ENCODE peak calls at places on chromosomes 2 and 18, in seven cellular contexts. One of them, this sample, is unnamed.

GRCh38 chr2:144162652-144163051 is 357.3 kb downstream of the ZEB2 start:
- DNase-seq in AG04450: no peak
- DNase-seq in GM23338: peak; percentile 77
- DNase-seq in ovary: no peak
- DNase-seq in WTC11: peak; percentile 61
- DNase-seq in astrocyte of the cerebellum: no peak
- DNase-seq in stomach: peak; percentile 28
- DNase-seq in this sample: no peak

GRCh38 chr2:85887566-85888019 is 1.2 kb downstream of the ST3GAL5 start:
- DNase-seq in astrocyte of the cerebellum: no peak
- DNase-seq in stomach: peak; percentile 53
- DNase-seq in GM23338: no peak
- DNase-seq in WTC11: no peak
- DNase-seq in AG04450: no peak
- DNase-seq in ovary: peak; percentile 48
- DNase-seq in this sample: peak; percentile 45

GRCh38 chr2:191521608-191522208 is 156.2 kb upstream of the NABP1 start:
- DNase-seq in stomach: no peak
- DNase-seq in WTC11: no peak
- DNase-seq in GM23338: peak; percentile 44
- DNase-seq in ovary: no peak
- DNase-seq in astrocyte of the cerebellum: peak; percentile 50
- DNase-seq in AG04450: no peak
- DNase-seq in this sample: no peak

GRCh38 chr2:215881582-215881981 is 131.8 kb downstream of the MREG start:
- DNase-seq in AG04450: no peak
- DNase-seq in stomach: no peak
- DNase-seq in astrocyte of the cerebellum: no peak
- DNase-seq in GM23338: no peak
- DNase-seq in WTC11: no peak
- DNase-seq in ovary: no peak
- DNase-seq in this sample: no peak

GRCh38 chr2:21261591-21261990 is 137.8 kb downstream of the TDRD15 start:
- DNase-seq in GM23338: no peak
- DNase-seq in WTC11: no peak
- DNase-seq in AG04450: no peak
- DNase-seq in stomach: no peak
- DNase-seq in ovary: no peak
- DNase-seq in astrocyte of the cerebellum: no peak
- DNase-seq in this sample: no peak

GRCh38 chr2:182319556-182319955 is 107.3 kb downstream of the PDE1A start:
- DNase-seq in GM23338: no peak
- DNase-seq in stomach: no peak
- DNase-seq in astrocyte of the cerebellum: peak; percentile 52
- DNase-seq in ovary: no peak
- DNase-seq in AG04450: no peak
- DNase-seq in WTC11: no peak
- DNase-seq in this sample: no peak

GRCh38 chr2:119248751-119249150 is 25.1 kb downstream of the STEAP3 start:
- DNase-seq in astrocyte of the cerebellum: no peak
- DNase-seq in WTC11: no peak
- DNase-seq in AG04450: no peak
- DNase-seq in stomach: peak; percentile 11
- DNase-seq in GM23338: no peak
- DNase-seq in ovary: no peak
- DNase-seq in this sample: no peak

GRCh38 chr2:172977330-172978052 is 98.2 kb upstream of the MAP3K20 start:
- DNase-seq in GM23338: peak; percentile 53
- DNase-seq in astrocyte of the cerebellum: no peak
- DNase-seq in WTC11: peak; percentile 32
- DNase-seq in stomach: no peak
- DNase-seq in AG04450: no peak
- DNase-seq in ovary: peak; percentile 47
- DNase-seq in this sample: no peak

GRCh38 chr18:74375999-74376398 is 60.4 kb downstream of the C18orf63 start:
- DNase-seq in AG04450: no peak
- DNase-seq in stomach: no peak
- DNase-seq in GM23338: no peak
- DNase-seq in ovary: no peak
- DNase-seq in astrocyte of the cerebellum: no peak
- DNase-seq in WTC11: no peak
- DNase-seq in this sample: no peak

GRCh38 chr2:208359632-208359986 is 47.0 kb upstream of the PTH2R start:
- DNase-seq in stomach: no peak
- DNase-seq in GM23338: peak; percentile 66
- DNase-seq in ovary: no peak
- DNase-seq in astrocyte of the cerebellum: no peak
- DNase-seq in AG04450: no peak
- DNase-seq in WTC11: peak; percentile 27
- DNase-seq in this sample: no peak

GRCh38 chr2:231769170-231770136 is 11.6 kb downstream of the PDE6D start:
- DNase-seq in WTC11: no peak
- DNase-seq in astrocyte of the cerebellum: no peak
- DNase-seq in GM23338: no peak
- DNase-seq in ovary: no peak
- DNase-seq in AG04450: no peak
- DNase-seq in stomach: no peak
- DNase-seq in this sample: no peak

GRCh38 chr2:221153226-221153625 is 418.9 kb downstream of the EPHA4 start:
- DNase-seq in AG04450: no peak
- DNase-seq in ovary: no peak
- DNase-seq in stomach: no peak
- DNase-seq in astrocyte of the cerebellum: no peak
- DNase-seq in WTC11: no peak
- DNase-seq in GM23338: no peak
- DNase-seq in this sample: no peak

GRCh38 chr2:74010087-74010541 is 25.4 kb downstream of the TET3 start:
- DNase-seq in AG04450: no peak
- DNase-seq in stomach: peak; percentile 81
- DNase-seq in GM23338: no peak
- DNase-seq in WTC11: no peak
- DNase-seq in ovary: peak; percentile 51
- DNase-seq in astrocyte of the cerebellum: no peak
- DNase-seq in this sample: no peak

GRCh38 chr2:142868281-142868762 is 9.1 kb upstream of the KYNU start:
- DNase-seq in stomach: peak; percentile 77
- DNase-seq in GM23338: no peak
- DNase-seq in ovary: no peak
- DNase-seq in astrocyte of the cerebellum: no peak
- DNase-seq in WTC11: no peak
- DNase-seq in AG04450: no peak
- DNase-seq in this sample: no peak

GRCh38 chr2:234111523-234111922 is 61.0 kb downstream of the SPP2 start:
- DNase-seq in stomach: no peak
- DNase-seq in AG04450: no peak
- DNase-seq in astrocyte of the cerebellum: no peak
- DNase-seq in ovary: no peak
- DNase-seq in WTC11: no peak
- DNase-seq in GM23338: no peak
- DNase-seq in this sample: no peak

GRCh38 chr2:32264422-32265149 is at the start of gene NLRC4:
- DNase-seq in ovary: no peak
- DNase-seq in GM23338: no peak
- DNase-seq in astrocyte of the cerebellum: no peak
- DNase-seq in stomach: no peak
- DNase-seq in WTC11: no peak
- DNase-seq in AG04450: no peak
- DNase-seq in this sample: no peak

GRCh38 chr2:84486436-84487115 is 27.5 kb upstream of the SUCLG1 start:
- DNase-seq in stomach: peak; percentile 83
- DNase-seq in GM23338: no peak
- DNase-seq in astrocyte of the cerebellum: peak; percentile 42
- DNase-seq in ovary: no peak
- DNase-seq in WTC11: no peak
- DNase-seq in AG04450: no peak
- DNase-seq in this sample: no peak

GRCh38 chr18:500556-501405 is at the start of gene COLEC12:
- DNase-seq in WTC11: peak; percentile 53
- DNase-seq in stomach: no peak
- DNase-seq in AG04450: no peak
- DNase-seq in astrocyte of the cerebellum: no peak
- DNase-seq in GM23338: peak; percentile 68
- DNase-seq in ovary: no peak
- DNase-seq in this sample: peak; percentile 60

GRCh38 chr2:18841248-18842150 is 252.1 kb upstream of the NT5C1B start:
- DNase-seq in GM23338: no peak
- DNase-seq in ovary: no peak
- DNase-seq in AG04450: no peak
- DNase-seq in WTC11: no peak
- DNase-seq in astrocyte of the cerebellum: no peak
- DNase-seq in stomach: no peak
- DNase-seq in this sample: no peak

GRCh38 chr2:195603408-195603807 is 53.6 kb upstream of the SLC39A10 start:
- DNase-seq in AG04450: no peak
- DNase-seq in WTC11: no peak
- DNase-seq in astrocyte of the cerebellum: no peak
- DNase-seq in ovary: no peak
- DNase-seq in stomach: no peak
- DNase-seq in GM23338: no peak
- DNase-seq in this sample: no peak

GRCh38 chr2:181552808-181553207 is 95.6 kb downstream of the ITGA4 start:
- DNase-seq in WTC11: no peak
- DNase-seq in GM23338: no peak
- DNase-seq in ovary: no peak
- DNase-seq in AG04450: no peak
- DNase-seq in stomach: no peak
- DNase-seq in astrocyte of the cerebellum: no peak
- DNase-seq in this sample: no peak

GRCh38 chr2:102005989-102006885 is 14.5 kb downstream of the IL1R2 start:
- DNase-seq in astrocyte of the cerebellum: no peak
- DNase-seq in AG04450: no peak
- DNase-seq in GM23338: peak; percentile 90
- DNase-seq in stomach: peak; percentile 44
- DNase-seq in ovary: peak; percentile 48
- DNase-seq in WTC11: peak; percentile 50
- DNase-seq in this sample: peak; percentile 31

GRCh38 chr2:13052547-13052946 is 335.8 kb downstream of the TRIB2 start:
- DNase-seq in astrocyte of the cerebellum: no peak
- DNase-seq in stomach: no peak
- DNase-seq in WTC11: no peak
- DNase-seq in GM23338: no peak
- DNase-seq in AG04450: no peak
- DNase-seq in ovary: no peak
- DNase-seq in this sample: no peak

GRCh38 chr2:13050764-13051163 is 334.0 kb downstream of the TRIB2 start:
- DNase-seq in astrocyte of the cerebellum: no peak
- DNase-seq in AG04450: no peak
- DNase-seq in WTC11: no peak
- DNase-seq in stomach: no peak
- DNase-seq in GM23338: no peak
- DNase-seq in ovary: no peak
- DNase-seq in this sample: no peak

GRCh38 chr2:13046557-13047165 is 329.9 kb downstream of the TRIB2 start:
- DNase-seq in astrocyte of the cerebellum: peak; percentile 5
- DNase-seq in GM23338: peak; percentile 4
- DNase-seq in stomach: no peak
- DNase-seq in ovary: no peak
- DNase-seq in WTC11: no peak
- DNase-seq in AG04450: no peak
- DNase-seq in this sample: no peak
- TF ChIP-seq CTCF in astrocyte of the cerebellum: no peak
- TF ChIP-seq CTCF in GM23338: peak; percentile 46
- TF ChIP-seq CTCF in stomach: no peak
- TF ChIP-seq CTCF in ovary: no peak
- TF ChIP-seq CTCF in WTC11: peak; percentile 8
- TF ChIP-seq CTCF in AG04450: peak; percentile 45
- TF ChIP-seq CTCF in this sample: peak; percentile 48

DNA sequence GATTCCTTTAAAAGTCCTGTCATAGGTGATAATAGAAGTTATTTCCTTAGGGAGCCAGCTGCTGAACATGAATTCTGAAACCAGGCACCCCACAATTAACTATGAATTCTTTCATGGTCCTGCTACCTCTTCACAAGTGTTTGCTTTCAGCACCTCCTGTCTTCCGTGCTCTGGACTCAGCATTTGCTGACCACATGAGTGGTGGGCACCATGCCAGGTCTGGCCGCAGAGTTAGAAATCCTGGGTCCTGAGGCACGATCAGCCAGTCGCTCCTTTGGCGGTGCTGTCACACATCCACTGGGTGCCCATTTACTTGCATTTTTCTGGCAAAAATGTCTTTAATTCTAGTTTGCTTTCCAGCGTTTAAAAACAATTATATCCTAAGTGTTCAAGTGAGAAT is 196.3 kb upstream of the PXDN start:
- DNase-seq in stomach: no peak
- DNase-seq in WTC11: no peak
- DNase-seq in GM23338: no peak
- DNase-seq in AG04450: no peak
- DNase-seq in ovary: no peak
- DNase-seq in astrocyte of the cerebellum: peak; percentile 42
- DNase-seq in this sample: no peak
- TF ChIP-seq CTCF in stomach: no peak
- TF ChIP-seq CTCF in WTC11: no peak
- TF ChIP-seq CTCF in GM23338: no peak
- TF ChIP-seq CTCF in AG04450: no peak
- TF ChIP-seq CTCF in ovary: no peak
- TF ChIP-seq CTCF in astrocyte of the cerebellum: no peak
- TF ChIP-seq CTCF in this sample: no peak

GRCh38 chr18:22219568-22220355 is 50.4 kb downstream of the GATA6 start:
- DNase-seq in AG04450: no peak
- DNase-seq in stomach: no peak
- DNase-seq in GM23338: peak; percentile 30
- DNase-seq in ovary: no peak
- DNase-seq in WTC11: peak; percentile 21
- DNase-seq in astrocyte of the cerebellum: no peak
- DNase-seq in this sample: no peak
- TF ChIP-seq CTCF in AG04450: no peak
- TF ChIP-seq CTCF in stomach: no peak
- TF ChIP-seq CTCF in GM23338: peak; percentile 35
- TF ChIP-seq CTCF in ovary: no peak
- TF ChIP-seq CTCF in WTC11: no peak
- TF ChIP-seq CTCF in astrocyte of the cerebellum: peak; percentile 32
- TF ChIP-seq CTCF in this sample: no peak

GRCh38 chr2:197851451-197851850 is 47.1 kb downstream of the PLCL1 start:
- DNase-seq in ovary: no peak
- DNase-seq in AG04450: no peak
- DNase-seq in stomach: no peak
- DNase-seq in astrocyte of the cerebellum: no peak
- DNase-seq in GM23338: peak; percentile 51
- DNase-seq in WTC11: peak; percentile 20
- DNase-seq in this sample: no peak
- TF ChIP-seq CTCF in ovary: no peak
- TF ChIP-seq CTCF in AG04450: peak; percentile 6
- TF ChIP-seq CTCF in stomach: no peak
- TF ChIP-seq CTCF in astrocyte of the cerebellum: peak; percentile 22
- TF ChIP-seq CTCF in GM23338: peak; percentile 59
- TF ChIP-seq CTCF in WTC11: peak; percentile 12
- TF ChIP-seq CTCF in this sample: no peak